ENCODE peak calls at places on chromosomes 11 and 22, in four cellular contexts. Z is tibial nerve, X is fibroblast of pulmonary artery, P is fibroblast of mammary gland. D is an unnamed sample.

GRCh38 chr22:46071451-46072029 is 78.8 kb upstream of the PPARA start:
- DNase-seq in Z (peak), X (peak), P (peak), D (peak)

GRCh38 chr11:126884192-126884973 is 116.2 kb downstream of the KIRREL3 start:
- DNase-seq in Z (no peak), X (no peak), P (no peak), D (no peak)

GRCh38 chr11:17607572-17608570 is 60.8 kb downstream of the OTOG start:
- DNase-seq in Z (no peak), X (no peak), P (no peak), D (no peak)

GRCh38 chr11:69359735-69360470 is 65.9 kb downstream of the MYEOV start:
- DNase-seq in Z (no peak), X (peak), P (peak), D (no peak)

GRCh38 chr11:119584193-119585037 is 144.6 kb downstream of the NECTIN1 start:
- DNase-seq in Z (no peak), X (peak), P (peak), D (peak)

GRCh38 chr22:19105867-19106802 is 16.1 kb downstream of the DGCR2 start:
- DNase-seq in Z (no peak), X (no peak), P (no peak), D (no peak)

GRCh38 chr11:74949748-74950127 is 672 bp downstream of the SPCS2 start:
- DNase-seq in Z (no peak), X (no peak), P (peak), D (no peak)

GRCh38 chr22:40415531-40416266 is 45.3 kb downstream of the SGSM3 start:
- DNase-seq in Z (no peak), X (peak), P (no peak), D (no peak)

GRCh38 chr11:31325162-31325561 is 44.4 kb downstream of the DCDC1 start:
- DNase-seq in Z (no peak), X (peak), P (peak), D (no peak)

GRCh38 chr11:77130763-77131513 is 2.9 kb downstream of the MYO7A start:
- DNase-seq in Z (peak), X (peak), P (peak), D (no peak)

GRCh38 chr11:10350341-10350740 is 45.5 kb downstream of the ADM start:
- DNase-seq in Z (no peak), X (peak), P (peak), D (no peak)

GRCh38 chr11:68002943-68003845 is 703 bp downstream of the UNC93B1 start:
- DNase-seq in Z (no peak), X (no peak), P (no peak), D (no peak)

GRCh38 chr11:8243458-8243857 is 20.2 kb downstream of the LMO1 start:
- DNase-seq in Z (no peak), X (no peak), P (no peak), D (no peak)

GRCh38 chr11:10181811-10182210 is 112.2 kb downstream of the SBF2 start:
- DNase-seq in Z (no peak), X (peak), P (peak), D (no peak)

GRCh38 chr22:41398921-41399320 is 17.2 kb downstream of the TEF start:
- DNase-seq in Z (no peak), X (no peak), P (no peak), D (no peak)

GRCh38 chr22:38172489-38173155 is 9.0 kb downstream of the PLA2G6 start:
- DNase-seq in Z (no peak), X (peak), P (no peak), D (no peak)

GRCh38 chr22:39155421-39155820 is 2.9 kb upstream of the CBX7 start:
- DNase-seq in Z (peak), X (no peak), P (no peak), D (no peak)

GRCh38 chr22:40107756-40108437 is 69.8 kb upstream of the TNRC6B start:
- DNase-seq in Z (no peak), X (peak), P (peak), D (no peak)

GRCh38 chr22:33656808-33657628 is 263.3 kb downstream of the LARGE1 start:
- DNase-seq in Z (no peak), X (no peak), P (peak), D (no peak)

GRCh38 chr11:33001281-33001680 is 14.4 kb upstream of the DEPDC7 start:
- DNase-seq in Z (no peak), X (no peak), P (no peak), D (no peak)

GRCh38 chr11:86395061-86395551 is 20.4 kb downstream of the CCDC81 start:
- DNase-seq in Z (no peak), X (peak), P (peak), D (no peak)

GRCh38 chr11:76680517-76681425 is 10.2 kb upstream of the LRRC32 start:
- DNase-seq in Z (peak), X (peak), P (peak), D (peak)

GRCh38 chr22:21590809-21591641 is 23.5 kb downstream of the UBE2L3 start:
- DNase-seq in Z (no peak), X (no peak), P (no peak), D (no peak)

GRCh38 chr11:129943036-129943435 is 47.7 kb upstream of the NFRKB start:
- DNase-seq in Z (no peak), X (no peak), P (no peak), D (no peak)

GRCh38 chr11:129694538-129694937 is 121.1 kb upstream of the TMEM45B start:
- DNase-seq in Z (no peak), X (no peak), P (no peak), D (no peak)

GRCh38 chr11:19400296-19400695 is 159.6 kb upstream of the E2F8 start:
- DNase-seq in Z (no peak), X (no peak), P (no peak), D (no peak)

GRCh38 chr11:35340101-35340500 is 79.3 kb downstream of the SLC1A2 start:
- DNase-seq in Z (no peak), X (no peak), P (no peak), D (no peak)

GRCh38 chr11:101434241-101434640 is 149.6 kb downstream of the TRPC6 start:
- DNase-seq in Z (no peak), X (no peak), P (no peak), D (no peak)
- TF ChIP-seq CTCF in Z (no peak), X (no peak), P (no peak), D (no peak)

GRCh38 chr11:64644348-64645242 is 53.6 kb downstream of the SLC22A12 start:
- DNase-seq in Z (no peak), X (no peak), P (no peak), D (no peak)
- TF ChIP-seq CTCF in Z (no peak), X (no peak), P (peak), D (peak)

GRCh38 chr11:41499429-41499828 is 40.0 kb upstream of the LRRC4C start:
- DNase-seq in Z (no peak), X (no peak), P (no peak), D (no peak)

GRCh38 chr11:41497974-41498373 is 38.5 kb upstream of the LRRC4C start:
- DNase-seq in Z (no peak), X (peak), P (no peak), D (no peak)

GRCh38 chr11:41494716-41495115 is 35.3 kb upstream of the LRRC4C start:
- DNase-seq in Z (no peak), X (no peak), P (no peak), D (no peak)

DNA sequence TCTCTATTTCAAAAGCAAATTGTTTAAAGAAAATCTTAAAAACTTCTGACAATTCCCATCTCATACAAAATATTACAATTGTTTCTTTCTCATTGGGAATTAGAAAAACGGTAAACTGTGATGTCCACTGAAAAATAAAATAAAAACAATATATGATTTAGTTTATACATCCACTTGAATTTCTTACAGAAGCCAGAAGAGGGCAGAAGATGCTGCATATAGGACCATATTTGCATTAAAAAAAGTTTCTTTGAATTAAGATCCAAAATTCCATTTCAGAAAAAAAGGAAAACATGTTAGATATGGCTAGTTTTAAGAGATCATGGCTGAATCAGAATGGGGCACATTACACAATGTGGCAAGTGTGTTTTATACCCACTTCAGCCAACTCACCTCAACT is 39.3 kb upstream of the LRRC4C start:
- DNase-seq in Z (no peak), X (peak), P (peak), D (no peak)
- TF ChIP-seq CTCF in Z (no peak), X (peak), P (peak), D (peak)

GRCh38 chr11:27716216-27716615 is 16.0 kb upstream of the BDNF start:
- DNase-seq in Z (no peak), X (no peak), P (no peak), D (no peak)

GRCh38 chr11:27716850-27717249 is 16.6 kb upstream of the BDNF start:
- DNase-seq in Z (no peak), X (peak), P (peak), D (no peak)

GRCh38 chr11:27717801-27718229 is 17.6 kb upstream of the BDNF start:
- DNase-seq in Z (no peak), X (peak), P (no peak), D (no peak)

GRCh38 chr11:27718346-27718852 is 18.1 kb upstream of the BDNF start:
- DNase-seq in Z (no peak), X (peak), P (peak), D (no peak)

DNA sequence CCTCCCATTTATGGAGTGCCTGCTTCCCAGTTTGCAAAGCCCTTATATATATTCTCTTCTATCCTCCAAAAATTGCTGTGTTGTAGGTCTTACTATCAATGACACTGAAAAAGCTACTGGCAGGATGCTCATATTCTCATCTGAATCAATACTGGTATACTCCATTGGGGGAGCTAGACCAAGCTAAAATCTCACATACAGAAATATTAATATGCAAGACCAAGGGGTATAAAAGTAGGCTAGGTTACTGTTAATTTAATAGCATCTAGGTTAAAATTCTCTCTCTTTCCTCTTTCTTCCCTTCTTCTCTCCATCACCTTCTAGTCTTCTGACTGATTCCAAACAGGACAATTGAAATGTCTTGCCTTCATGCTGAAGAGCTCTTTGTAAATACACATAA is 17.1 kb upstream of the BDNF start:
- DNase-seq in Z (no peak), X (peak), P (peak), D (no peak)
- TF ChIP-seq CTCF in Z (no peak), X (peak), P (peak), D (no peak)

GRCh38 chr22:50270302-50271010 is at the start of gene MAPK11:
- DNase-seq in Z (peak), X (peak), P (peak), D (peak)

GRCh38 chr22:50269573-50270301 is 443 bp downstream of the MAPK11 start:
- DNase-seq in Z (no peak), X (peak), P (peak), D (no peak)

GRCh38 chr22:50271519-50271970 is 1.4 kb upstream of the MAPK11 start:
- DNase-seq in Z (no peak), X (peak), P (peak), D (peak)

GRCh38 chr22:50272103-50272782 is 2.1 kb upstream of the MAPK11 start:
- DNase-seq in Z (no peak), X (peak), P (peak), D (no peak)

DNA sequence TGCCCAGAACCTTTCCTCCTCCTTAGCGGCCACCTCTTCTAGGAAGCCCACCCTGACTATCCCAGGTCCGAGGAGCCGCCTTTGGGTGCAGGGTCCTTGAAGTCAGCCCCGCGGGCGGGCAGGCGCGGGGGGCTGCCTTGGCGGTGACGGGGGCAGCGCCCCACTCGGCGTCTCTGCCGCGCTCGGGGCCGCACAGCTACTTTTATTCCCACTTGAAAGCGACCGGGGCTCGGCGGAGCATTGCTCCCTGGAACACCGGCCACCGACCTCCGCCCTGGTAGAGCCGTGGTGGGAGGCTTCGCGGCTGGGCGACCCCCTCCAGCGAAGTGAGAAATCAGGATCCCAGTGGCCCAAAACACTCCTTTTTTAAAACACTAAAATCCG is 823 bp upstream of the MAPK11 start:
- DNase-seq in Z (no peak), X (no peak), P (no peak), D (no peak)
- TF ChIP-seq CTCF in Z (no peak), X (no peak), P (no peak), D (no peak)

GRCh38 chr22:20127869-20128618 is 3.6 kb upstream of the ZDHHC8 start:
- DNase-seq in Z (no peak), X (no peak), P (no peak), D (no peak)

GRCh38 chr22:20128619-20128901 is 3.0 kb upstream of the ZDHHC8 start:
- DNase-seq in Z (no peak), X (no peak), P (no peak), D (no peak)

GRCh38 chr22:20130319-20130718 is 1.3 kb upstream of the ZDHHC8 start:
- DNase-seq in Z (no peak), X (no peak), P (no peak), D (no peak)

GRCh38 chr22:20129747-20130014 is 1.9 kb upstream of the ZDHHC8 start:
- DNase-seq in Z (no peak), X (no peak), P (no peak), D (no peak)

GRCh38 chr22:20128902-20129746 is 2.5 kb upstream of the ZDHHC8 start:
- DNase-seq in Z (no peak), X (peak), P (peak), D (no peak)
- TF ChIP-seq CTCF in Z (peak), X (peak), P (peak), D (no peak)

GRCh38 chr11:20672575-20672974 is 3.2 kb downstream of the NELL1 start:
- DNase-seq in Z (no peak), X (peak), P (peak), D (no peak)
- TF ChIP-seq CTCF in Z (no peak), X (peak), P (peak), D (no peak)

DNA sequence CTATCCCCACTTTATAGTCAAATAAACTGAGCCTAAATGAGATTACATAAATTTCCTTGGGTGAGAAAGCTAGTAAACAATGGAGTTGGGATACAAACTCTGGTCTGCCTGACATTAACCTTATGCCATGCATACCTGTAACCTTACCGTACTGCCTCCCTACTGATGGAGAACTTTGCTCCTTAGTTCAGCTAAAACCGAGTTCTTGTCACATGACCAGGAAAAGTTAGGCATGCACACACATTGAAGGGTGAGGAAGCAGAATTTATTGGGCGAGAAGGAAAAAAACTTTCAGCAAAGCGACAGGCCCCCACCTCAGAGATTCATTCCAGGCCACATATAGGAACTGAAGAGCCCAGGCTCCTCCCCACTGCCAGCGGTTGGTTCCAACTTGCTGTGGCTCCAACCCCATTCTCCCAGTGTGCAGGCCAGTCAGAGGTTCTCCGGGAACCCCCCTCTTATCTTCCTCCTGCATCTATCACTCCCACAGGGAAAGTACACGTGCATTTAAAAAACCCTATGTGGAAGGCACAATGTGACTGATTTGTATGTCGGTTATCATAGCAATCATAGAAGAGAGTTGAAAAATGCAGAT is 3.2 kb upstream of the PIWIL4 start:
- DNase-seq in Z (no peak), X (no peak), P (no peak), D (no peak)
- TF ChIP-seq CTCF in Z (no peak), X (no peak), P (no peak), D (no peak)

D was measured in mesothelial cell of epicardium.